ENCODE peak calls at places on chromosomes 7 and 10, in four cellular contexts. C, J, F and G are unnamed samples.
A peak's percentile ranks its signal among the peaks of the same experiment; 100 is the strongest.

GRCh38 chr7:138864667-138865066 is 66.7 kb upstream of the ATP6V0A4 start:
- DNase-seq in C (peak; percentile 92), J (peak; percentile 86), F (no peak), G (peak; percentile 79)

GRCh38 chr7:27187158-27187701 is 2.2 kb upstream of the HOXA11 start:
- DNase-seq in C (no peak), J (no peak), F (no peak), G (no peak)

GRCh38 chr7:5210751-5211338 is 20.8 kb downstream of the WIPI2 start:
- DNase-seq in C (peak; percentile 50), J (no peak), F (no peak), G (no peak)

GRCh38 chr7:41415051-41415450 is 287.8 kb downstream of the INHBA start:
- DNase-seq in C (no peak), J (no peak), F (no peak), G (no peak)

GRCh38 chr10:21495002-21495685 is 30.3 kb downstream of the SKIDA1 start:
- DNase-seq in C (peak; percentile 25), J (no peak), F (no peak), G (no peak)

GRCh38 chr7:38321515-38321944 is 48.1 kb upstream of the TARP start:
- DNase-seq in C (peak; percentile 88), J (peak; percentile 50), F (no peak), G (peak; percentile 93)

GRCh38 chr7:107468824-107469223 is 1.0 kb upstream of the GPR22 start:
- DNase-seq in C (no peak), J (no peak), F (no peak), G (no peak)

GRCh38 chr7:50369408-50370026 is 65.0 kb downstream of the IKZF1 start:
- DNase-seq in C (peak; percentile 32), J (peak; percentile 9), F (peak; percentile 55), G (no peak)

GRCh38 chr7:90720970-90721768 is 125.0 kb downstream of the CDK14 start:
- DNase-seq in C (peak; percentile 86), J (peak; percentile 89), F (no peak), G (peak; percentile 91)

GRCh38 chr10:29712108-29712507 is 77.3 kb upstream of the SVIL start:
- DNase-seq in C (no peak), J (no peak), F (no peak), G (no peak)

GRCh38 chr10:22550732-22551131 is 163.6 kb downstream of the PIP4K2A start:
- DNase-seq in C (peak; percentile 31), J (peak; percentile 45), F (peak; percentile 10), G (peak; percentile 17)

GRCh38 chr7:29442146-29442545 is 121.5 kb upstream of the PRR15 start:
- DNase-seq in C (peak; percentile 68), J (peak; percentile 33), F (no peak), G (no peak)

GRCh38 chr7:116232402-116232749 is 22.0 kb downstream of the TES start:
- DNase-seq in C (peak; percentile 57), J (peak; percentile 38), F (no peak), G (no peak)

GRCh38 chr10:44300666-44301649 is 83.9 kb downstream of the CXCL12 start:
- DNase-seq in C (peak; percentile 100), J (peak; percentile 70), F (no peak), G (peak; percentile 99)

GRCh38 chr10:2476236-2476814 is 591.0 kb upstream of the PFKP start:
- DNase-seq in C (no peak), J (no peak), F (no peak), G (no peak)

GRCh38 chr10:30057421-30057841 is 2.0 kb downstream of the JCAD start:
- DNase-seq in C (peak; percentile 25), J (no peak), F (no peak), G (peak; percentile 47)

GRCh38 chr7:148153611-148154010 is 437.0 kb upstream of the C7orf33 start:
- DNase-seq in C (no peak), J (peak; percentile 74), F (no peak), G (no peak)

GRCh38 chr7:5282464-5283316 is at the start of gene SLC29A4:
- DNase-seq in C (no peak), J (peak; percentile 62), F (no peak), G (peak; percentile 26)

GRCh38 chr7:29970158-29970557 is 19.4 kb downstream of the SCRN1 start:
- DNase-seq in C (peak; percentile 8), J (peak; percentile 11), F (no peak), G (no peak)

GRCh38 chr10:87850742-87851205 is 12.6 kb downstream of the KLLN start:
- DNase-seq in C (peak; percentile 73), J (peak; percentile 83), F (peak; percentile 60), G (peak; percentile 69)

GRCh38 chr10:79026341-79026761 is 42.4 kb upstream of the ZMIZ1 start:
- DNase-seq in C (no peak), J (no peak), F (no peak), G (no peak)

GRCh38 chr7:101885597-101885955 is 68.2 kb downstream of the CUX1 start:
- DNase-seq in C (no peak), J (no peak), F (no peak), G (no peak)

GRCh38 chr10:76001461-76001860 is 570.0 kb downstream of the LRMDA start:
- DNase-seq in C (no peak), J (no peak), F (no peak), G (no peak)

GRCh38 chr7:1267016-1267900 is 34.6 kb downstream of the UNCX start:
- DNase-seq in C (no peak), J (no peak), F (no peak), G (no peak)

GRCh38 chr10:68897336-68897741 is 3.8 kb upstream of the DDX50 start:
- DNase-seq in C (peak; percentile 77), J (peak; percentile 85), F (peak; percentile 38), G (peak; percentile 77)

GRCh38 chr7:132386249-132386681 is 190.0 kb downstream of the PLXNA4 start:
- DNase-seq in C (no peak), J (peak; percentile 77), F (no peak), G (peak; percentile 42)

GRCh38 chr10:63120554-63120953 is 12.6 kb upstream of the NRBF2 start:
- DNase-seq in C (peak; percentile 99), J (peak; percentile 90), F (no peak), G (peak; percentile 99)

GRCh38 chr10:107056160-107056559 is 108.3 kb downstream of the SORCS1 start:
- DNase-seq in C (no peak), J (no peak), F (no peak), G (no peak)

GRCh38 chr10:61063035-61063434 is 119.0 kb upstream of the RHOBTB1 start:
- DNase-seq in C (peak; percentile 61), J (peak; percentile 14), F (no peak), G (peak; percentile 62)

GRCh38 chr7:75835688-75836285 is 22.2 kb upstream of the CCL24 start:
- DNase-seq in C (no peak), J (no peak), F (no peak), G (no peak)

GRCh38 chr7:102828291-102828690 is 79.5 kb downstream of the FAM185A start:
- DNase-seq in C (no peak), J (no peak), F (no peak), G (peak; percentile 27)

GRCh38 chr10:17241611-17242333 is 13.7 kb downstream of the VIM start:
- DNase-seq in C (no peak), J (no peak), F (no peak), G (no peak)

DNA sequence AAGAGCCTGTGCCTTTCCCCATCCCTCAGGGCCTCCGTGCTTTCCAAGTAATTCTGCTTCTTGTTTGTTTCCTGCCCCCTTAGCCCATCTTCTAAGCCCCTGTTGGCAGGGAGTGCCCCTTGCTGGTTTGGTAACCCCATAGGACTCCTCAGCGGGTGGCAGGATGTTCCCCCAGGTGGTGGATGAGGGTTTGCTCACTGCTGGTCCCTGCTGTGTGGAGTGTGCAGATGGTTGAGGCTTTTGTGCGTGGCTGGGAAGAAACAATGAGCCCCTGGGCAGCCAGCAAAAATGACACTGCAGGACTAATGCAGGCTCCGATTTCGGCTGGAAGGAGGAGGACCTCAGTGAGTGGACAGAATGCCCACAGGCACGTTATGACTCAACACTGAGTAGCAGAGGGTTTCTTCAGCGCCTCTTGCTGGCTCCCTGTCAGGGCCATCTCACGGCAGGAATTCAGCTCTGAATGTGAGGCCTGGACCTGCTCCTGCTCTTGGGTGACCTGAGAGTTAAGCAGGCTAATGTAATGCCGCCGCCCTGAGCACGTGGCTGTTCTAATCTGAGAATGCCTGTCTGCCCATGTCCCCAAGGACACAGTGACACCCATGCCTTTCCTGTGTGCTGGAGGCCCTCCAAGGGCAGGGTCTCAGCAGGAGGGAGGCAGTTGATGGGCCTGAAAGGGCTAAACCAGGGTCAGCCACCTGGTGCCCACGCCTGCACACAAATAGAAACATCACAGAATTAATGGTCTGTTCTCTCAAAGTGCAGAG is 16.6 kb downstream of the BAG3 start:
- DNase-seq in C (peak; percentile 96), J (peak; percentile 93), F (no peak), G (peak; percentile 98)
- TF ChIP-seq CTCF in C (peak; percentile 3), J (no peak), F (no peak), G (peak; percentile 37)

GRCh38 chr7:79502151-79502550 is 48.7 kb upstream of the MAGI2 start:
- DNase-seq in C (no peak), J (no peak), F (no peak), G (no peak)
- TF ChIP-seq CTCF in C (peak; percentile 38), J (peak; percentile 27), F (peak; percentile 34), G (no peak)

GRCh38 chr10:93481213-93481930 is 762 bp downstream of the MYOF start:
- DNase-seq in C (no peak), J (no peak), F (no peak), G (no peak)

GRCh38 chr10:93481931-93482834 is at the start of gene MYOF:
- DNase-seq in C (peak; percentile 90), J (peak; percentile 90), F (peak; percentile 70), G (peak; percentile 93)

GRCh38 chr10:93491589-93492121 is 4.8 kb upstream of the CEP55 start:
- DNase-seq in C (no peak), J (no peak), F (no peak), G (no peak)

GRCh38 chr10:93488956-93489528 is 6.9 kb upstream of the MYOF start:
- DNase-seq in C (no peak), J (no peak), F (no peak), G (peak; percentile 65)

GRCh38 chr10:93485690-93486089 is 3.6 kb upstream of the MYOF start:
- DNase-seq in C (no peak), J (no peak), F (no peak), G (no peak)
- TF ChIP-seq CTCF in C (no peak), J (no peak), F (no peak), G (no peak)

DNA sequence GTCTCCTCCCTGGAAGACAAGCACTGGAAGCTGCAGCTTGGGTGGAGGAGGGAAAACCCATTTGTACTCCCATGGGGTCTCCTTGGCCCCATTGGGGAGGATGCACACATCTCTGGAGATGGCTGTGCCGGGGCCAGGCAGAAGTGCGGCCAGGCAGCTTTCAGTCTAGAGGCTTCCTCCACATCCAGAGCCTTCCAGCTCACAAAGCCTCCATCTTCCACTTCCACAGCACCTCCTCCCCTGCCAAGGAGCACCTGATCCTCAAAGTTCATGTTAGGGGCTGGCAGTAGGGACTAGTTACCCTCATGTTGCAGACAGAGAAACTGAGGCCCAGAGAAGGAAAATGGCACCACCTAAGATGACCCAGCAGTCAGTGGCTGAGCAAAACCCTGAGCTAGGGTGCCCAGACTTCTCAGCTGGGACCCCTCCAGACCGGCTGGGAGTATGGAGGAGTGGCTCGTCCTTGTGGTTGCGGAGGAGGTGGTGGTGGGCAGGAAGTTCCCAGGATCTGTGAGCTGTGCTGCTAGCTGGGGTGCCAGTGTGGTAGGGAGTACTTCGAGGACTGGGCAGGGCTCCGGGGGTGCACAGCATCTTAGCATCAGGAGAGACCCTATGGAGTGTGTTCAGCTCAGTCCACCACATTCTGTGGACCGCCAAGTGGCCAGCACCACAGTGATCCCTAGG is 44.2 kb downstream of the ADCYAP1R1 start:
- DNase-seq in C (no peak), J (no peak), F (no peak), G (no peak)
- TF ChIP-seq CTCF in C (no peak), J (no peak), F (no peak), G (no peak)

GRCh38 chr10:93095225-93095624 is 21.5 kb downstream of the CYP26A1 start:
- DNase-seq in C (no peak), J (no peak), F (no peak), G (no peak)
- TF ChIP-seq CTCF in C (no peak), J (no peak), F (no peak), G (no peak)

GRCh38 chr7:100198266-100198665 is 20.5 kb downstream of the STAG3 start:
- DNase-seq in C (no peak), J (no peak), F (no peak), G (no peak)
- TF ChIP-seq CTCF in C (no peak), J (no peak), F (no peak), G (no peak)